ENCODE peak calls at places on chromosome X, in five cellular contexts. One of them, this sample, is unnamed.
A peak's percentile ranks its signal among the peaks of the same experiment; 100 is the strongest.

GRCh38 chrX:138877746-138878145 is 166.2 kb upstream of the FGF13 start:
- DNase-seq in GM23248: peak; percentile 59
- DNase-seq in endothelial cell of umbilical vein: no peak
- DNase-seq in astrocyte: peak; percentile 33
- DNase-seq in PC-3: peak; percentile 92
- DNase-seq in this sample: no peak

GRCh38 chrX:13275031-13275430 is 44.8 kb downstream of the ATXN3L start:
- DNase-seq in GM23248: no peak
- DNase-seq in endothelial cell of umbilical vein: no peak
- DNase-seq in astrocyte: no peak
- DNase-seq in PC-3: no peak
- DNase-seq in this sample: no peak

GRCh38 chrX:69257504-69258127 is 92.4 kb upstream of the PJA1 start:
- DNase-seq in GM23248: no peak
- DNase-seq in endothelial cell of umbilical vein: no peak
- DNase-seq in astrocyte: no peak
- DNase-seq in PC-3: no peak
- DNase-seq in this sample: no peak

GRCh38 chrX:94854251-94854650 is 1180.2 kb downstream of the FAM133A start:
- DNase-seq in GM23248: no peak
- DNase-seq in endothelial cell of umbilical vein: no peak
- DNase-seq in astrocyte: no peak
- DNase-seq in PC-3: no peak
- DNase-seq in this sample: no peak

GRCh38 chrX:39869846-39870601 is 227.7 kb downstream of the BCOR start:
- DNase-seq in GM23248: peak; percentile 28
- DNase-seq in endothelial cell of umbilical vein: peak; percentile 20
- DNase-seq in astrocyte: peak; percentile 60
- DNase-seq in PC-3: peak; percentile 87
- DNase-seq in this sample: no peak

GRCh38 chrX:66074920-66075879 is 35.3 kb upstream of the VSIG4 start:
- DNase-seq in GM23248: no peak
- DNase-seq in endothelial cell of umbilical vein: no peak
- DNase-seq in astrocyte: no peak
- DNase-seq in PC-3: peak; percentile 2
- DNase-seq in this sample: no peak

GRCh38 chrX:154317391-154318000 is 21.9 kb downstream of the TKTL1 start:
- DNase-seq in GM23248: peak; percentile 39
- DNase-seq in endothelial cell of umbilical vein: peak; percentile 14
- DNase-seq in astrocyte: no peak
- DNase-seq in PC-3: peak; percentile 37
- DNase-seq in this sample: no peak

GRCh38 chrX:135315864-135316263 is 6.6 kb downstream of the ETDC start:
- DNase-seq in GM23248: no peak
- DNase-seq in endothelial cell of umbilical vein: no peak
- DNase-seq in astrocyte: no peak
- DNase-seq in PC-3: no peak
- DNase-seq in this sample: no peak

GRCh38 chrX:108537005-108537404 is 97.4 kb downstream of the COL4A5 start:
- DNase-seq in GM23248: peak; percentile 54
- DNase-seq in endothelial cell of umbilical vein: peak; percentile 47
- DNase-seq in astrocyte: peak; percentile 11
- DNase-seq in PC-3: peak; percentile 73
- DNase-seq in this sample: peak; percentile 52

GRCh38 chrX:115324194-115324593 is 34.7 kb downstream of the LUZP4 start:
- DNase-seq in GM23248: peak; percentile 22
- DNase-seq in endothelial cell of umbilical vein: peak; percentile 36
- DNase-seq in astrocyte: peak; percentile 16
- DNase-seq in PC-3: peak; percentile 54
- DNase-seq in this sample: no peak

GRCh38 chrX:100673397-100673953 is 29.5 kb downstream of the SRPX2 start:
- DNase-seq in GM23248: peak; percentile 74
- DNase-seq in endothelial cell of umbilical vein: peak; percentile 65
- DNase-seq in astrocyte: peak; percentile 77
- DNase-seq in PC-3: peak; percentile 34
- DNase-seq in this sample: no peak

GRCh38 chrX:57119416-57119815 is 1.9 kb downstream of the SPIN2B start:
- DNase-seq in GM23248: no peak
- DNase-seq in endothelial cell of umbilical vein: no peak
- DNase-seq in astrocyte: no peak
- DNase-seq in PC-3: no peak
- DNase-seq in this sample: no peak

GRCh38 chrX:57121162-57121741 is at the start of gene SPIN2B:
- DNase-seq in GM23248: peak; percentile 86
- DNase-seq in endothelial cell of umbilical vein: peak; percentile 85
- DNase-seq in astrocyte: peak; percentile 75
- DNase-seq in PC-3: peak; percentile 84
- DNase-seq in this sample: peak; percentile 79
- H2AFZ ChIP-seq in GM23248: peak within 1 kb of the TSS; percentile 88
- H2AFZ ChIP-seq in endothelial cell of umbilical vein: peak within 1 kb of the TSS; percentile 44
- H2AFZ ChIP-seq in astrocyte: peak within 1 kb of the TSS; percentile 94
- H2AFZ ChIP-seq in PC-3: peak within 1 kb of the TSS; percentile 87
- H2AFZ ChIP-seq in this sample: peak within 1 kb of the TSS; percentile 51

DNA sequence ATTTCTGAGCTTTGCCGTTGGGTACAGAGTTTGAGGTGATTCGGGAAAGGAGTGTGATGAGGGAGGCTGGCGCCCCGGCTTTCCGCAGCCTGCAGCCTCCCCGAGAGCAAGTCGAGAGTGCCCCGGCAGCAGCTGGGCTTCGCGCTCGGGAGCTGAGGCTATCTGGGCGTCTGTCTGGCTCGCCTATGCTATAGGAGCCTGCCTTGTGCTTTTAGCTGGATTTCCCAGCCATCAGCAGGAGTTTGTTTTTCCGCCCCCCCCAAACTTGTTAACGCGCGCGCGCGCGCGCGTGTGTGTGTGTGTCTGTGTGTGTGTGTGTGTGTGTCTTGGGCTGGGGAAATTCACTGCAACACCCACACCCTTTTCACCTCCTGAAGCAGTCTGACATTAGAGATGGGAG is 765 bp upstream of the DGKK start:
- DNase-seq in GM23248: no peak
- DNase-seq in endothelial cell of umbilical vein: no peak
- DNase-seq in astrocyte: no peak
- DNase-seq in PC-3: no peak
- DNase-seq in this sample: no peak
- TF ChIP-seq EZH2 in GM23248: no peak
- TF ChIP-seq EZH2 in endothelial cell of umbilical vein: no peak
- TF ChIP-seq EZH2 in astrocyte: no peak
- TF ChIP-seq EZH2 in PC-3: no peak
- TF ChIP-seq EZH2 in this sample: no peak

DNA sequence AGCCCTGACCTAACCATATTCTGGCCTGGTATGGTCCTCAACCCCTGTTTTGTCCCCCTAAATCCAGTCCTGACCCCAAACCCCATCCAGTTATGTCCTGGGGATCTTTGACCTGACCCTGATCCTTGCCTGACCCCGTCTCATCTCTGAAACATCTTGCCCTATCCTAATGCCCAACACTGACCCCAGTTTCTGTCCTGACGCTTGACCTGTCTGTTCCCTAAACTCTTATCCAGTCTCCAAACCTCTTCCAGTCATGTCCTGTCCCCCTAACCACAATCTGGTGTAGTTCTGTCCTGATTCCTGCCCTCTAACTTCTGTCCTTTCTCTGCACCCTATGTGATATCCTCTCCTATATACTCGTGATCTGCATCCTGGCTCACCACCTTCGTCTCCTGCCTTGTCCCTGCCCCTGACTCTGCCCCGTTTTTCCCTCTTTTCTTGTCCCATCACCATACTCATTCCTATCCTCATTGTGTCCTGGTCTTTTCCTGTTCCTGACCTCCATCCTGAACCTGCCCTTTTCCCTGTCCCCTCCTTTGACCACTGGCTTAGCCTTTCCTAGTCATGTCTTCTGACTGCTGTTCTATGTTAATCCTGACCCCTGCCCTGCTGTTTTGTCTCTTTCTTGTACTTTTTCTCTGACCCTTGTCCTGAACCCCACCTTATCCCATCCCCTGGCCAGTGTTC is 4.6 kb upstream of the CCDC120 start:
- DNase-seq in GM23248: no peak
- DNase-seq in endothelial cell of umbilical vein: no peak
- DNase-seq in astrocyte: no peak
- DNase-seq in PC-3: no peak
- DNase-seq in this sample: no peak
- H3K4me2 ChIP-seq in GM23248: peak overlapping the region; percentile 48
- H3K4me2 ChIP-seq in endothelial cell of umbilical vein: peak overlapping the region; percentile 49
- H3K4me2 ChIP-seq in astrocyte: peak overlapping the region; percentile 88
- H3K4me2 ChIP-seq in PC-3: peak overlapping the region; percentile 81
- H3K4me2 ChIP-seq in this sample: peak overlapping the region; percentile 74

GRCh38 chrX:55908685-55909212 is 191.2 kb downstream of the RRAGB start:
- DNase-seq in GM23248: peak; percentile 35
- DNase-seq in endothelial cell of umbilical vein: peak; percentile 19
- DNase-seq in astrocyte: no peak
- DNase-seq in PC-3: peak; percentile 52
- DNase-seq in this sample: peak; percentile 30
- H2AFZ ChIP-seq in GM23248: peak overlapping the region; percentile 99
- H2AFZ ChIP-seq in endothelial cell of umbilical vein: peak overlapping the region; percentile 96
- H2AFZ ChIP-seq in astrocyte: peak overlapping the region; percentile 80
- H2AFZ ChIP-seq in PC-3: peak overlapping the region; percentile 99
- H2AFZ ChIP-seq in this sample: peak overlapping the region; percentile 97

DNA sequence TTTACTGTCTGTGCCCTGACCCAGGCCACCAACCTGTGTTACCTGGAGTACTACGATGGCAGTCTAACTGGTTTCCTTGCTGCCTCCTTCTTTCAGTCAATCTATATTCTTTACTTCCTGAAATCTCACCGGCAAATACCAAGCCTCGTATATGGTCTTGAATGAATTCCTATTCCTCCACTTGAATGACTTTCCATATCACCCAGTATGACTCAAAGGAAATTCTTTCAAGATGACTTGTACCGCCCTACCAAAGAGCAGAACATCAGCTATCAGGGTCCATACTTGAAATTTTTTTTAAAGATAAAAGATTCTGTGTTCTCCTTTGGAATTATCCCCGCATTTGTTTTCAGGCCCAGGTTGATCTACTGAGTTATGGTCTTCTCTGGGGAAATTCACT is 378.0 kb downstream of the AFF2 start:
- DNase-seq in GM23248: peak; percentile 49
- DNase-seq in endothelial cell of umbilical vein: peak; percentile 27
- DNase-seq in astrocyte: peak; percentile 82
- DNase-seq in PC-3: no peak
- DNase-seq in this sample: no peak
- TF ChIP-seq EZH2 in GM23248: no peak
- TF ChIP-seq EZH2 in endothelial cell of umbilical vein: no peak
- TF ChIP-seq EZH2 in astrocyte: no peak
- TF ChIP-seq EZH2 in PC-3: no peak
- TF ChIP-seq EZH2 in this sample: no peak

DNA sequence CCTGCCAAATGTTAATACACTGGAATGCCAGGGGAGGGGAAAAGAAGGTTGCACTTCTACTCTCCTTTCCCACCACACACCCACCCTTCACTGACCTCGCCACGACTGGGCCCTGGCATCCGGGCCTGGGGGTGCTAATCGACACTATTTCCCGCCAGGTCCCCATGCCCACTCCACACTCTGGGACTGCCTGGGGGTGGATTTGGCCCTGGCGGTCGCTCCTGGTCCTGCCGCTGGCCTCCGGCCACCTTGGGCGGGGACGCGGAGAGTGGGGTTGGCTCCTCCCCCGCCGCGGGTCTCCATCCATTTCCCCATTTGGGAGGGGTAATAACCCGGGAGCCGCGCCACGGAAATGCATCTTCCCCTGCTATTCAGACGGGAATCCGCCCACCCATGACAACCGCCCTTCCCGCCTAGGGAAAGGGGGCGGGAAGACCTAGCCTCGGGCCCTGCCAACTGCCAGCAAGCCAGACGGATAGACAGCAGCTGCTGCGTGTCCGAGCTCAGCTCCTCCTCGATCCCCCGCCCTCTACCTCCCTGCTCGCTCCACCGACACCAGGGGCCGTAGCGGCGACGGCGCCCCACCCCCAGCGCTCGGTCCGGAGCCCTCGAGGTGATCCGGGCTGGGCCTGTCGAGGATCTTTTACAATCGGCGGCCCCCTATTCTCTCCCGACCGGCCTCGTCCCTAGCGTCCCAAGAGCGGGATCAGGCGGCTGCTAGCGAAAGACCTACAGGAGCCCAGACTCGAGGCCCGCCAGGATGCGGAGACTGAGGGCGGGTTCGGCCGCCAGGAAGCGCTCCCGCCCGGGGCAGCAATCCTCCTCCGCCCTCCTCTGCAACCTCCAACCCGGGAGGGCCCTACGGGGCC is 78.0 kb downstream of the RLIM start:
- DNase-seq in GM23248: peak; percentile 82
- DNase-seq in endothelial cell of umbilical vein: peak; percentile 72
- DNase-seq in astrocyte: peak; percentile 85
- DNase-seq in PC-3: peak; percentile 78
- DNase-seq in this sample: peak; percentile 57
- H3K4me2 ChIP-seq in GM23248: peak overlapping the region; percentile 77
- H3K4me2 ChIP-seq in endothelial cell of umbilical vein: peak overlapping the region; percentile 69
- H3K4me2 ChIP-seq in astrocyte: peak overlapping the region; percentile 85
- H3K4me2 ChIP-seq in PC-3: peak overlapping the region; percentile 91
- H3K4me2 ChIP-seq in this sample: peak overlapping the region; percentile 72

GRCh38 chrX:42754129-42754528 is 23.8 kb downstream of the PPP1R2C start:
- DNase-seq in GM23248: no peak
- DNase-seq in endothelial cell of umbilical vein: no peak
- DNase-seq in astrocyte: no peak
- DNase-seq in PC-3: no peak
- DNase-seq in this sample: no peak

GRCh38 chrX:42751573-42751972 is 26.4 kb downstream of the PPP1R2C start:
- DNase-seq in GM23248: peak; percentile 45
- DNase-seq in endothelial cell of umbilical vein: no peak
- DNase-seq in astrocyte: peak; percentile 76
- DNase-seq in PC-3: no peak
- DNase-seq in this sample: no peak

GRCh38 chrX:42752730-42753129 is 25.2 kb downstream of the PPP1R2C start:
- DNase-seq in GM23248: no peak
- DNase-seq in endothelial cell of umbilical vein: peak; percentile 94
- DNase-seq in astrocyte: peak; percentile 40
- DNase-seq in PC-3: no peak
- DNase-seq in this sample: no peak

GRCh38 chrX:42746606-42747005 is 31.4 kb downstream of the PPP1R2C start:
- DNase-seq in GM23248: peak; percentile 23
- DNase-seq in endothelial cell of umbilical vein: peak; percentile 86
- DNase-seq in astrocyte: peak; percentile 86
- DNase-seq in PC-3: no peak
- DNase-seq in this sample: no peak

GRCh38 chrX:42748067-42748850 is 29.7 kb downstream of the PPP1R2C start:
- DNase-seq in GM23248: no peak
- DNase-seq in endothelial cell of umbilical vein: peak; percentile 64
- DNase-seq in astrocyte: peak; percentile 64
- DNase-seq in PC-3: peak; percentile 2
- DNase-seq in this sample: no peak
- H2AFZ ChIP-seq in GM23248: no peak overlapping the region
- H2AFZ ChIP-seq in endothelial cell of umbilical vein: no peak overlapping the region
- H2AFZ ChIP-seq in astrocyte: peak overlapping the region; percentile 41
- H2AFZ ChIP-seq in PC-3: no peak overlapping the region
- H2AFZ ChIP-seq in this sample: no peak overlapping the region